ENCODE peak calls at places on chromosome 6, in six cellular contexts. Y, F, G, P, I and L are unnamed samples.

GRCh38 chr6:132333639-132334516 is 67.4 kb downstream of the MOXD1 start:
- DNase-seq in P (no peak), F (no peak), G (no peak), Y (no peak), I (no peak), L (peak; percentile 38)

GRCh38 chr6:143700684-143701342 is 23.0 kb downstream of the PHACTR2 start:
- DNase-seq in F (no peak), I (no peak), Y (no peak), G (no peak), P (no peak), L (no peak)

GRCh38 chr6:143205983-143206382 is 145.3 kb downstream of the AIG1 start:
- DNase-seq in P (no peak), Y (no peak), I (no peak), G (no peak), F (no peak), L (no peak)

GRCh38 chr6:117463762-117464665 is 18.5 kb upstream of the DCBLD1 start:
- DNase-seq in F (no peak), I (peak; percentile 34), Y (no peak), P (no peak), G (no peak), L (no peak)

GRCh38 chr6:54910326-54910952 is 63.9 kb downstream of the FAM83B start:
- DNase-seq in F (no peak), I (no peak), G (no peak), Y (no peak), P (peak; percentile 14), L (no peak)

GRCh38 chr6:12291083-12291784 is 1.1 kb downstream of the EDN1 start:
- DNase-seq in F (no peak), I (no peak), P (no peak), Y (no peak), G (no peak), L (no peak)

GRCh38 chr6:119575721-119576120 is 226.2 kb upstream of the MAN1A1 start:
- DNase-seq in I (no peak), Y (no peak), G (no peak), P (no peak), F (no peak), L (no peak)

GRCh38 chr6:163711615-163712568 is 297.4 kb downstream of the QKI start:
- DNase-seq in I (no peak), G (peak; percentile 90), F (no peak), P (peak; percentile 84), Y (peak; percentile 57), L (peak; percentile 76)

GRCh38 chr6:106163446-106163965 is 77.4 kb downstream of the PRDM1 start:
- DNase-seq in F (no peak), Y (peak; percentile 42), P (peak; percentile 62), I (peak; percentile 64), G (peak; percentile 34), L (no peak)